ENCODE peak calls at places on chromosomes 12 and 14, in ten cellular contexts. Y, A, Q, V, H, X, R, S, K and G are unnamed samples.

GRCh38 chr12:26630546-26631027 is 202.4 kb downstream of the ITPR2 start:
- DNase-seq in Y (no peak), A (no peak), Q (no peak), V (no peak), H (no peak), X (no peak), R (no peak), S (no peak), K (peak; percentile 71), G (no peak)

GRCh38 chr12:83106873-83107272 is 420.2 kb downstream of the TMTC2 start:
- DNase-seq in Y (no peak), A (no peak), Q (no peak), V (no peak), H (no peak), X (no peak), R (no peak), S (no peak), K (no peak), G (no peak)

GRCh38 chr14:24078146-24078545 is 6.8 kb downstream of the CPNE6 start:
- DNase-seq in Y (no peak), A (peak; percentile 47), Q (peak; percentile 15), V (no peak), H (no peak), X (no peak), R (no peak), S (no peak), K (no peak), G (peak; percentile 78)

GRCh38 chr14:98963610-98964009 is 308.4 kb downstream of the BCL11B start:
- DNase-seq in Y (no peak), A (no peak), Q (no peak), V (no peak), H (no peak), X (no peak), R (no peak), S (no peak), K (no peak), G (no peak)

GRCh38 chr14:96225745-96226151 is 21.1 kb downstream of the BDKRB2 start:
- DNase-seq in Y (no peak), A (no peak), Q (peak; percentile 31), V (no peak), H (no peak), X (no peak), R (no peak), S (no peak), K (no peak), G (peak; percentile 39)

GRCh38 chr14:101451166-101451565 is 110.1 kb upstream of the DIO3 start:
- DNase-seq in Y (no peak), A (no peak), Q (no peak), V (no peak), H (no peak), X (no peak), R (no peak), S (no peak), K (peak; percentile 37), G (no peak)

GRCh38 chr12:11761869-11762567 is 112.5 kb downstream of the ETV6 start:
- DNase-seq in Y (no peak), A (no peak), Q (no peak), V (peak; percentile 92), H (no peak), X (no peak), R (no peak), S (no peak), K (no peak), G (no peak)

GRCh38 chr12:42590324-42590934 is 883 bp upstream of the PRICKLE1 start:
- DNase-seq in Y (no peak), A (no peak), Q (peak; percentile 39), V (no peak), H (no peak), X (no peak), R (peak; percentile 32), S (no peak), K (peak; percentile 72), G (peak; percentile 64)

GRCh38 chr12:19847294-19848059 is 408.2 kb downstream of the AEBP2 start:
- DNase-seq in Y (no peak), A (no peak), Q (no peak), V (peak; percentile 68), H (no peak), X (no peak), R (no peak), S (no peak), K (no peak), G (no peak)

GRCh38 chr12:29155079-29155478 is 6.0 kb downstream of the FAR2 start:
- DNase-seq in Y (no peak), A (no peak), Q (no peak), V (no peak), H (no peak), X (no peak), R (no peak), S (no peak), K (no peak), G (no peak)

GRCh38 chr14:96889091-96889490 is 91.9 kb downstream of the VRK1 start:
- DNase-seq in Y (no peak), A (no peak), Q (no peak), V (no peak), H (no peak), X (no peak), R (no peak), S (no peak), K (no peak), G (no peak)

GRCh38 chr12:16531623-16532022 is 74.3 kb downstream of the LMO3 start:
- DNase-seq in Y (no peak), A (peak; percentile 95), Q (peak; percentile 52), V (peak; percentile 96), H (peak; percentile 92), X (no peak), R (no peak), S (no peak), K (no peak), G (peak; percentile 18)

GRCh38 chr12:11397366-11397765 is 2.0 kb upstream of the PRB2 start:
- DNase-seq in Y (no peak), A (no peak), Q (no peak), V (no peak), H (no peak), X (no peak), R (no peak), S (no peak), K (no peak), G (no peak)

GRCh38 chr12:50618864-50619609 is 114.3 kb downstream of the DIP2B start:
- DNase-seq in Y (no peak), A (peak; percentile 15), Q (no peak), V (no peak), H (peak; percentile 40), X (no peak), R (no peak), S (no peak), K (no peak), G (no peak)

GRCh38 chr12:65229441-65229840 is 49.0 kb upstream of the MSRB3 start:
- DNase-seq in Y (no peak), A (no peak), Q (no peak), V (no peak), H (no peak), X (no peak), R (no peak), S (no peak), K (no peak), G (no peak)

GRCh38 chr14:89755816-89756215 is 198.7 kb downstream of the EFCAB11 start:
- DNase-seq in Y (no peak), A (no peak), Q (no peak), V (no peak), H (no peak), X (no peak), R (no peak), S (no peak), K (peak; percentile 68), G (no peak)

GRCh38 chr12:57726151-57726883 is 12.2 kb downstream of the AGAP2 start:
- DNase-seq in Y (no peak), A (peak; percentile 93), Q (peak; percentile 93), V (no peak), H (peak; percentile 82), X (no peak), R (no peak), S (no peak), K (peak; percentile 91), G (peak; percentile 71)

GRCh38 chr12:18895946-18896345 is 158.0 kb downstream of the CAPZA3 start:
- DNase-seq in Y (no peak), A (no peak), Q (peak; percentile 84), V (no peak), H (no peak), X (no peak), R (no peak), S (no peak), K (no peak), G (peak; percentile 94)

GRCh38 chr12:92561543-92561899 is 141.3 kb upstream of the PLEKHG7 start:
- DNase-seq in Y (no peak), A (peak; percentile 33), Q (no peak), V (peak; percentile 59), H (peak; percentile 46), X (no peak), R (no peak), S (no peak), K (peak; percentile 88), G (no peak)

GRCh38 chr12:6953417-6954315 is 2.5 kb downstream of the PTPN6 start:
- DNase-seq in Y (peak; percentile 93), A (no peak), Q (no peak), V (peak; percentile 82), H (no peak), X (no peak), R (peak; percentile 83), S (no peak), K (peak; percentile 79), G (no peak)

GRCh38 chr14:92923744-92924103 is 774 bp downstream of the CHGA start:
- DNase-seq in Y (no peak), A (no peak), Q (no peak), V (no peak), H (no peak), X (no peak), R (no peak), S (no peak), K (no peak), G (no peak)

GRCh38 chr14:34465069-34465859 is 3.2 kb upstream of the SPTSSA start:
- DNase-seq in Y (no peak), A (no peak), Q (peak; percentile 9), V (peak; percentile 27), H (no peak), X (no peak), R (no peak), S (no peak), K (no peak), G (no peak)